ENCODE peak calls at places on chromosomes 2 and 18, in four cellular contexts. One of them, this sample, is unnamed.

GRCh38 chr18:60372598-60372997 is at the start of gene MC4R:
- DNase-seq in K562: no peak
- DNase-seq in HCT116: peak
- DNase-seq in HepG2: no peak
- DNase-seq in this sample: no peak

GRCh38 chr2:58923869-58924268 is 682.7 kb upstream of the FANCL start:
- DNase-seq in K562: no peak
- DNase-seq in HCT116: no peak
- DNase-seq in HepG2: no peak
- DNase-seq in this sample: no peak

GRCh38 chr2:25347846-25348245 is 6.1 kb upstream of the DNMT3A start:
- DNase-seq in K562: no peak
- DNase-seq in HCT116: no peak
- DNase-seq in HepG2: no peak
- DNase-seq in this sample: no peak

GRCh38 chr2:207113403-207113802 is 52.3 kb downstream of the KLF7 start:
- DNase-seq in K562: peak
- DNase-seq in HCT116: no peak
- DNase-seq in HepG2: no peak
- DNase-seq in this sample: no peak

GRCh38 chr2:164386226-164386625 is 235.1 kb downstream of the GRB14 start:
- DNase-seq in K562: no peak
- DNase-seq in HCT116: no peak
- DNase-seq in HepG2: no peak
- DNase-seq in this sample: no peak

GRCh38 chr2:40746150-40746549 is 294.3 kb upstream of the SLC8A1 start:
- DNase-seq in K562: no peak
- DNase-seq in HCT116: no peak
- DNase-seq in HepG2: peak
- DNase-seq in this sample: no peak

GRCh38 chr2:145799595-145800108 is 1279.7 kb upstream of the ZEB2 start:
- DNase-seq in K562: no peak
- DNase-seq in HCT116: no peak
- DNase-seq in HepG2: no peak
- DNase-seq in this sample: no peak

GRCh38 chr2:241002275-241003046 is 4.0 kb downstream of the SNED1 start:
- DNase-seq in K562: no peak
- DNase-seq in HCT116: no peak
- DNase-seq in HepG2: no peak
- DNase-seq in this sample: no peak

GRCh38 chr2:127370010-127370409 is 17.8 kb downstream of the MAP3K2 start:
- DNase-seq in K562: no peak
- DNase-seq in HCT116: no peak
- DNase-seq in HepG2: no peak
- DNase-seq in this sample: no peak

GRCh38 chr2:180505203-180505602 is 475.2 kb upstream of the UBE2E3 start:
- DNase-seq in K562: no peak
- DNase-seq in HCT116: no peak
- DNase-seq in HepG2: no peak
- DNase-seq in this sample: no peak

GRCh38 chr2:173048901-173049661 is 26.6 kb upstream of the MAP3K20 start:
- DNase-seq in K562: peak
- DNase-seq in HCT116: peak
- DNase-seq in HepG2: peak
- DNase-seq in this sample: peak

GRCh38 chr2:241011751-241012510 is 13.5 kb downstream of the SNED1 start:
- DNase-seq in K562: no peak
- DNase-seq in HCT116: no peak
- DNase-seq in HepG2: no peak
- DNase-seq in this sample: no peak

GRCh38 chr18:77223653-77224052 is 26.0 kb upstream of the GALR1 start:
- DNase-seq in K562: no peak
- DNase-seq in HCT116: no peak
- DNase-seq in HepG2: no peak
- DNase-seq in this sample: no peak

GRCh38 chr18:42977982-42978595 is 137.4 kb downstream of the RIT2 start:
- DNase-seq in K562: no peak
- DNase-seq in HCT116: no peak
- DNase-seq in HepG2: no peak
- DNase-seq in this sample: no peak

GRCh38 chr2:88181511-88181910 is 11.4 kb downstream of the THNSL2 start:
- DNase-seq in K562: no peak
- DNase-seq in HCT116: no peak
- DNase-seq in HepG2: no peak
- DNase-seq in this sample: no peak

GRCh38 chr2:238459081-238459629 is 32.4 kb downstream of the ASB1 start:
- DNase-seq in K562: no peak
- DNase-seq in HCT116: no peak
- DNase-seq in HepG2: no peak
- DNase-seq in this sample: no peak

GRCh38 chr2:141889788-141890187 is 241.0 kb downstream of the LRP1B start:
- DNase-seq in K562: no peak
- DNase-seq in HCT116: no peak
- DNase-seq in HepG2: no peak
- DNase-seq in this sample: no peak

GRCh38 chr2:145906356-145906755 is 1386.4 kb upstream of the ZEB2 start:
- DNase-seq in K562: no peak
- DNase-seq in HCT116: peak
- DNase-seq in HepG2: peak
- DNase-seq in this sample: no peak

GRCh38 chr2:12717191-12717987 is 653 bp downstream of the TRIB2 start:
- DNase-seq in K562: peak
- DNase-seq in HCT116: no peak
- DNase-seq in HepG2: no peak
- DNase-seq in this sample: no peak

GRCh38 chr2:853203-853870 is 97.3 kb upstream of the SNTG2 start:
- DNase-seq in K562: no peak
- DNase-seq in HCT116: no peak
- DNase-seq in HepG2: no peak
- DNase-seq in this sample: no peak

GRCh38 chr2:133109772-133110171 is 439.8 kb upstream of the LYPD1 start:
- DNase-seq in K562: no peak
- DNase-seq in HCT116: no peak
- DNase-seq in HepG2: no peak
- DNase-seq in this sample: no peak

GRCh38 chr2:178827739-178828487 is 20.7 kb upstream of the TTN start:
- DNase-seq in K562: no peak
- DNase-seq in HCT116: no peak
- DNase-seq in HepG2: peak
- DNase-seq in this sample: no peak

GRCh38 chr2:114068438-114068837 is 178.5 kb downstream of the ACTR3 start:
- DNase-seq in K562: peak
- DNase-seq in HCT116: no peak
- DNase-seq in HepG2: no peak
- DNase-seq in this sample: no peak

GRCh38 chr2:68420254-68420910 is 46.7 kb downstream of the FBXO48 start:
- DNase-seq in K562: no peak
- DNase-seq in HCT116: no peak
- DNase-seq in HepG2: no peak
- DNase-seq in this sample: no peak

GRCh38 chr2:103986001-103986400 is 867.9 kb upstream of the POU3F3 start:
- DNase-seq in K562: no peak
- DNase-seq in HCT116: no peak
- DNase-seq in HepG2: no peak
- DNase-seq in this sample: no peak

GRCh38 chr2:234953116-234954031 is 1.6 kb downstream of the SH3BP4 start:
- DNase-seq in K562: no peak
- DNase-seq in HCT116: no peak
- DNase-seq in HepG2: no peak
- DNase-seq in this sample: no peak

GRCh38 chr2:172336681-172337080 is 90.7 kb upstream of the ITGA6 start:
- DNase-seq in K562: no peak
- DNase-seq in HCT116: no peak
- DNase-seq in HepG2: no peak
- DNase-seq in this sample: no peak

GRCh38 chr2:32969444-32970162 is 22.9 kb downstream of the LTBP1 start:
- DNase-seq in K562: no peak
- DNase-seq in HCT116: no peak
- DNase-seq in HepG2: no peak
- DNase-seq in this sample: no peak

GRCh38 chr2:60311524-60311923 is 241.9 kb downstream of the BCL11A start:
- DNase-seq in K562: no peak
- DNase-seq in HCT116: no peak
- DNase-seq in HepG2: no peak
- DNase-seq in this sample: no peak

GRCh38 chr18:48790226-48790863 is 160.4 kb downstream of the SMAD7 start:
- DNase-seq in K562: no peak
- DNase-seq in HCT116: peak
- DNase-seq in HepG2: no peak
- DNase-seq in this sample: no peak

GRCh38 chr2:23601301-23601965 is 216.5 kb downstream of the KLHL29 start:
- DNase-seq in K562: no peak
- DNase-seq in HCT116: no peak
- DNase-seq in HepG2: no peak
- DNase-seq in this sample: no peak

GRCh38 chr2:67085146-67085545 is 312.0 kb upstream of the ETAA1 start:
- DNase-seq in K562: no peak
- DNase-seq in HCT116: no peak
- DNase-seq in HepG2: no peak
- DNase-seq in this sample: no peak

GRCh38 chr2:233814436-233814835 is 36.3 kb downstream of the MROH2A start:
- DNase-seq in K562: no peak
- DNase-seq in HCT116: no peak
- DNase-seq in HepG2: no peak
- DNase-seq in this sample: no peak

GRCh38 chr18:63590368-63590767 is 3.2 kb downstream of the SERPINB13 start:
- DNase-seq in K562: no peak
- DNase-seq in HCT116: no peak
- DNase-seq in HepG2: no peak
- DNase-seq in this sample: no peak

GRCh38 chr2:212904646-212905045 is 246.8 kb downstream of the IKZF2 start:
- DNase-seq in K562: no peak
- DNase-seq in HCT116: no peak
- DNase-seq in HepG2: no peak
- DNase-seq in this sample: no peak

GRCh38 chr2:212908031-212908430 is 243.4 kb downstream of the IKZF2 start:
- DNase-seq in K562: no peak
- DNase-seq in HCT116: no peak
- DNase-seq in HepG2: no peak
- DNase-seq in this sample: no peak

GRCh38 chr2:212903413-212903812 is 248.0 kb downstream of the IKZF2 start:
- DNase-seq in K562: no peak
- DNase-seq in HCT116: no peak
- DNase-seq in HepG2: no peak
- DNase-seq in this sample: no peak

GRCh38 chr2:212906620-212907019 is 244.8 kb downstream of the IKZF2 start:
- DNase-seq in K562: no peak
- DNase-seq in HCT116: no peak
- DNase-seq in HepG2: no peak
- DNase-seq in this sample: no peak

DNA sequence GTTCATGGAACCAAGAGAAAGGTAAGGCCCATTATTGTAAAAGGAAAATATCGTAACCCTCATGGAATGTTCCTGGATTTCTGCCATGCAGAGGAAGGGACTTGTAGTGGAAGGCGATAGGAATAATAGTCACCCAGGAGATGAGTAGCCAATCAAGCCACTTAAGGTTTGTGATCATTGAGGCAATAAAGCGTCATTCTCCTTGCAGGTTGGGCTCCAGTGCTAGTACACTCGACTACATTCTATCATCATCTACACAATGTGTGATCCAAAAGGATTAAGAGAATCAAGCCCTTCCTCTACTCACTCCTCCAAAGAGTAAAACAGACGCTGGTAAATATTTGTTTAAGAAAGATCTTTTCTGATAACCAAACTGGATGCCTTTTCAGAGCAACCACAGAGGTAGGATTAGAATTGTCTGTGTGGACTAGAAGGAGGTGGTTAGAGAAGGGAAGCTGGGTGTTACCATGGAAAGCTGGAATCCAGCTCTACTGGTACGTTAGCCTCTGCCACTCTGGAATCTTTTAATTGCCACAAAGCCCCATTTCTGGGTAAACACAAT is 245.7 kb downstream of the IKZF2 start:
- DNase-seq in K562: no peak
- DNase-seq in HCT116: no peak
- DNase-seq in HepG2: no peak
- DNase-seq in this sample: no peak
- H3K4me3 ChIP-seq in K562: no peak
- H3K4me3 ChIP-seq in HCT116: no peak
- H3K4me3 ChIP-seq in HepG2: no peak
- H3K4me3 ChIP-seq in this sample: no peak

GRCh38 chr2:48039209-48039990 is 133.1 kb upstream of the FBXO11 start:
- DNase-seq in K562: no peak
- DNase-seq in HCT116: no peak
- DNase-seq in HepG2: no peak
- DNase-seq in this sample: no peak

GRCh38 chr2:48048725-48049124 is 142.4 kb upstream of the FBXO11 start:
- DNase-seq in K562: no peak
- DNase-seq in HCT116: no peak
- DNase-seq in HepG2: no peak
- DNase-seq in this sample: no peak

GRCh38 chr2:48043746-48044145 is 137.4 kb upstream of the FBXO11 start:
- DNase-seq in K562: no peak
- DNase-seq in HCT116: no peak
- DNase-seq in HepG2: no peak
- DNase-seq in this sample: no peak

GRCh38 chr2:48045613-48046012 is 139.3 kb upstream of the FBXO11 start:
- DNase-seq in K562: no peak
- DNase-seq in HCT116: no peak
- DNase-seq in HepG2: no peak
- DNase-seq in this sample: no peak

DNA sequence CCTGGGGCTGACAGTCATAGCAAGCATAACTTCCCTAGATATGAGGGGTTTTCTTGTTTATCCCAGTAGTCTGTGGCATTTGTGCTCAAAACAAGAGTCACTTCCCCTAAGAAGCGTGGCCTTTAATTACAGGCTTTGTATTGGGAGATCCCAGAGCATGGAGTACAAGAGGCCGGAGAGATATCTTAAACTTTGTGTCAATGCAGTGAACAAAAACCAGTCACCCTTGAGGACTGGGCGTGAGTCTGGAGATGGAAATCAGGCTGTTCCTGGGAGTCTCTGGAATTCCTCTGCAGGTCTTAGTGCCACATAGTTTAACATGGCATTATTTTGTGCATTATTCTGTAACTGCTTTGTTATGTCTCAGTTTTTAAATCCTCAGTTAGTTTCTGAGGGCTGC is 137.0 kb upstream of the FBXO11 start:
- DNase-seq in K562: no peak
- DNase-seq in HCT116: no peak
- DNase-seq in HepG2: no peak
- DNase-seq in this sample: no peak
- TF ChIP-seq TCF7L2 in K562: no peak
- TF ChIP-seq TCF7L2 in HCT116: no peak
- TF ChIP-seq TCF7L2 in HepG2: no peak
- TF ChIP-seq TCF7L2 in this sample: no peak

GRCh38 chr2:213172641-213173040 is 21.2 kb upstream of the IKZF2 start:
- DNase-seq in K562: no peak
- DNase-seq in HCT116: no peak
- DNase-seq in HepG2: no peak
- DNase-seq in this sample: no peak
- H3K27ac ChIP-seq in K562: no peak
- H3K27ac ChIP-seq in HCT116: no peak
- H3K27ac ChIP-seq in HepG2: no peak
- H3K27ac ChIP-seq in this sample: no peak

GRCh38 chr2:38485734-38486133 is 108.7 kb upstream of the ATL2 start:
- DNase-seq in K562: no peak
- DNase-seq in HCT116: no peak
- DNase-seq in HepG2: no peak
- DNase-seq in this sample: no peak
- H3K4me3 ChIP-seq in K562: no peak
- H3K4me3 ChIP-seq in HCT116: no peak
- H3K4me3 ChIP-seq in HepG2: no peak
- H3K4me3 ChIP-seq in this sample: no peak